ENCODE peak calls at places on chromosomes 16 and 17, in four cellular contexts. D is H9, X is HCEC 1CT, F is cardiac septum. C is an unnamed sample.

GRCh38 chr17:5203178-5203907 is 11.7 kb upstream of the ZNF594 start:
- DNase-seq in X (no peak), D (no peak), F (no peak), C (peak)

GRCh38 chr16:9860876-9861275 is 321.4 kb downstream of the GRIN2A start:
- DNase-seq in X (no peak), D (no peak), F (no peak), C (no peak)

GRCh38 chr17:45305532-45306087 is 11.2 kb downstream of the MAP3K14 start:
- DNase-seq in X (peak), D (no peak), F (no peak), C (peak)

GRCh38 chr17:21041753-21042433 is 918 bp downstream of the USP22 start:
- DNase-seq in X (peak), D (peak), F (peak), C (no peak)

GRCh38 chr17:38447502-38448095 is 19.3 kb downstream of the ARHGAP23 start:
- DNase-seq in D (no peak), F (no peak), X (no peak), C (no peak)

GRCh38 chr16:8887952-8888560 is 5.9 kb downstream of the LITAFD start:
- DNase-seq in F (no peak), X (no peak), D (no peak), C (peak)

GRCh38 chr16:78895661-78896060 is 704.9 kb downstream of the MAF start:
- DNase-seq in X (no peak), F (no peak), D (no peak), C (no peak)

GRCh38 chr16:3652373-3653037 is 2.0 kb upstream of the DNASE1 start:
- DNase-seq in X (no peak), D (no peak), F (no peak), C (no peak)

GRCh38 chr17:44997733-44998520 is 29.8 kb upstream of the C1QL1 start:
- DNase-seq in D (no peak), F (no peak), X (no peak), C (no peak)

GRCh38 chr16:15874745-15875314 is 13.6 kb downstream of the CEP20 start:
- DNase-seq in X (peak), D (peak), F (no peak), C (peak)

GRCh38 chr17:75548839-75549238 is 23.3 kb downstream of the LLGL2 start:
- DNase-seq in F (no peak), X (no peak), D (no peak), C (no peak)

GRCh38 chr16:72856797-72857196 is 191.1 kb downstream of the ZFHX3 start:
- DNase-seq in X (peak), F (no peak), D (peak), C (no peak)

GRCh38 chr17:64281962-64282752 is 19.1 kb upstream of the TEX2 start:
- DNase-seq in D (peak), F (peak), X (peak), C (peak)

GRCh38 chr17:34254651-34255380 is at the start of gene CCL2:
- DNase-seq in F (peak), D (peak), X (peak), C (peak)

GRCh38 chr17:4161179-4161559 is 18.2 kb downstream of the CYB5D2 start:
- DNase-seq in X (peak), F (no peak), D (peak), C (peak)

GRCh38 chr17:74852237-74853047 is 7.2 kb downstream of the GRIN2C start:
- DNase-seq in F (no peak), X (no peak), D (peak), C (no peak)

GRCh38 chr16:57477531-57478202 is 8.6 kb downstream of the DOK4 start:
- DNase-seq in D (no peak), X (no peak), F (peak), C (no peak)

GRCh38 chr16:88649195-88649923 is 1.5 kb downstream of the CYBA start:
- DNase-seq in D (no peak), X (no peak), F (no peak), C (no peak)

GRCh38 chr17:60372790-60373483 is 19.0 kb downstream of the USP32 start:
- DNase-seq in X (peak), F (no peak), D (no peak), C (peak)

GRCh38 chr17:17837380-17837821 is 615 bp upstream of the SREBF1 start:
- DNase-seq in D (peak), X (peak), F (no peak), C (peak)

GRCh38 chr17:29102046-29102445 is 59.1 kb downstream of the PIPOX start:
- DNase-seq in D (no peak), F (no peak), X (no peak), C (no peak)

GRCh38 chr17:49071106-49071505 is 61.5 kb upstream of the B4GALNT2 start:
- DNase-seq in F (no peak), D (no peak), X (peak), C (no peak)

GRCh38 chr17:142102-142661 is 4.8 kb downstream of the SCGB1C2 start:
- DNase-seq in D (no peak), F (peak), X (no peak), C (peak)

GRCh38 chr16:85296859-85297698 is 184.8 kb upstream of the CIBAR2 start:
- DNase-seq in X (no peak), F (no peak), D (peak), C (peak)

GRCh38 chr16:82713778-82714177 is 87.0 kb downstream of the CDH13 start:
- DNase-seq in X (no peak), F (no peak), D (no peak), C (no peak)

GRCh38 chr17:44022246-44022645 is 7.5 kb upstream of the TMEM101 start:
- DNase-seq in X (no peak), D (no peak), F (no peak), C (no peak)

GRCh38 chr17:27049104-27049784 is 244.7 kb upstream of the WSB1 start:
- DNase-seq in X (no peak), D (no peak), F (no peak), C (no peak)